ENCODE peak calls at places on chromosomes 11 and 22, in nine cellular contexts. N is WERI-Rb-1, X is transverse colon, F is brain microvascular endothelial cell, V is right lobe of liver, H is right cardiac atrium, M is DND-41, P is PC-9, O is PC-3. A is an unnamed sample. For H3K27me3, the result is how much of the 10 kb centered on the place peaks cover.

GRCh38 chr22:30906946-30907345 is 61.6 kb downstream of the MORC2 start:
- DNase-seq in O (no peak), N (no peak), H (no peak), M (no peak), X (no peak), F (no peak), P (no peak), V (peak), A (no peak)

GRCh38 chr11:2193099-2193886 is 21.7 kb upstream of the TH start:
- DNase-seq in P (no peak), O (no peak), N (no peak), M (no peak), V (no peak), F (no peak), H (no peak), X (peak), A (no peak)

GRCh38 chr11:75800728-75801361 is 14.2 kb upstream of the UVRAG start:
- DNase-seq in X (no peak), F (no peak), V (no peak), M (no peak), N (no peak), P (no peak), O (peak), H (no peak), A (no peak)

GRCh38 chr11:2730323-2731284 is 30.8 kb upstream of the KCNQ1OT1 start:
- DNase-seq in M (no peak), N (no peak), H (peak), V (no peak), P (no peak), X (no peak), F (no peak), O (no peak), A (no peak)

GRCh38 chr11:120525285-120526085 is 13.9 kb downstream of the GRIK4 start:
- DNase-seq in X (peak), N (no peak), F (no peak), V (no peak), M (no peak), H (no peak), P (no peak), O (no peak), A (no peak)

GRCh38 chr11:2133481-2134021 is 5.6 kb downstream of the IGF2 start:
- DNase-seq in P (no peak), H (no peak), M (no peak), O (no peak), V (peak), X (no peak), F (no peak), N (no peak), A (no peak)

GRCh38 chr11:20041499-20041898 is 118.8 kb downstream of the DBX1 start:
- DNase-seq in N (no peak), P (no peak), O (peak), H (no peak), F (no peak), X (no peak), M (no peak), V (no peak), A (no peak)

GRCh38 chr11:17314232-17314547 is 37.4 kb upstream of the NCR3LG1 start:
- DNase-seq in O (peak), P (no peak), V (no peak), H (no peak), M (no peak), F (peak), N (no peak), X (no peak), A (no peak)

GRCh38 chr22:27985323-27986275 is 66.5 kb upstream of the PITPNB start:
- DNase-seq in V (peak), X (no peak), H (peak), P (no peak), O (no peak), F (no peak), N (no peak), M (no peak), A (no peak)

GRCh38 chr11:19853901-19854300 is 141.3 kb downstream of the NAV2 start:
- DNase-seq in M (no peak), O (no peak), V (no peak), X (no peak), F (no peak), N (no peak), P (no peak), H (no peak), A (no peak)

GRCh38 chr11:42951266-42951665 is 360.5 kb upstream of the API5 start:
- DNase-seq in H (no peak), V (peak), N (no peak), F (no peak), P (no peak), M (no peak), O (peak), X (no peak), A (no peak)

GRCh38 chr11:63974259-63975143 is at the start of gene COX8A:
- DNase-seq in P (peak), V (peak), X (peak), M (peak), H (peak), O (peak), N (peak), F (peak), A (peak)

GRCh38 chr22:37501610-37502341 is 15.6 kb upstream of the MFNG start:
- DNase-seq in X (peak), V (peak), F (peak), N (peak), O (peak), P (no peak), M (no peak), H (peak), A (peak)

GRCh38 chr11:65539401-65540289 is 14.8 kb downstream of the SCYL1 start:
- DNase-seq in H (no peak), M (no peak), O (peak), X (peak), F (no peak), P (no peak), V (no peak), N (no peak), A (no peak)

GRCh38 chr11:12050911-12051667 is 42.7 kb upstream of the DKK3 start:
- DNase-seq in P (no peak), N (no peak), F (no peak), M (no peak), O (no peak), V (peak), H (no peak), X (no peak), A (no peak)

GRCh38 chr11:76654310-76654851 is 16.2 kb downstream of the LRRC32 start:
- DNase-seq in M (no peak), X (peak), H (peak), O (no peak), F (peak), V (peak), P (no peak), N (no peak), A (no peak)

GRCh38 chr22:42791721-42792452 is 65.2 kb downstream of the ARFGAP3 start:
- DNase-seq in N (peak), M (no peak), F (no peak), O (no peak), H (peak), X (peak), V (no peak), P (no peak), A (no peak)

GRCh38 chr11:73969991-73970800 is 12.4 kb downstream of the UCP2 start:
- DNase-seq in M (peak), H (no peak), N (no peak), V (no peak), X (no peak), O (no peak), F (no peak), P (no peak), A (no peak)

GRCh38 chr22:36155702-36156101 is 4.9 kb downstream of the APOL3 start:
- DNase-seq in N (no peak), P (no peak), H (peak), F (no peak), O (no peak), M (no peak), X (peak), V (peak), A (peak)

GRCh38 chr11:117720061-117720511 is 76.9 kb downstream of the DSCAML1 start:
- DNase-seq in F (no peak), M (no peak), O (no peak), P (no peak), H (no peak), V (no peak), N (no peak), X (no peak), A (no peak)

GRCh38 chr11:124657922-124658321 is 15.6 kb downstream of the SIAE start:
- DNase-seq in M (no peak), O (no peak), H (no peak), N (no peak), V (no peak), X (no peak), F (no peak), P (no peak), A (no peak)

GRCh38 chr22:47021371-47022074 is 259.1 kb downstream of the TBC1D22A start:
- DNase-seq in X (no peak), O (no peak), N (no peak), F (no peak), H (no peak), M (no peak), V (no peak), P (no peak), A (no peak)

GRCh38 chr11:76023408-76024068 is 182.8 kb downstream of the WNT11 start:
- DNase-seq in M (no peak), F (no peak), O (no peak), P (no peak), X (no peak), H (no peak), N (no peak), V (no peak), A (no peak)

GRCh38 chr22:37103696-37104452 is 5.6 kb downstream of the TMPRSS6 start:
- DNase-seq in F (no peak), P (no peak), O (no peak), V (no peak), H (no peak), N (no peak), X (no peak), M (no peak), A (no peak)

GRCh38 chr11:312092-312816 is 1.6 kb upstream of the IFITM1 start:
- DNase-seq in V (no peak), P (no peak), X (no peak), F (no peak), M (no peak), O (no peak), H (peak), N (no peak), A (no peak)

GRCh38 chr11:121291896-121292502 is 572 bp upstream of the SC5D start:
- DNase-seq in P (peak), H (no peak), O (peak), F (no peak), M (no peak), V (no peak), N (no peak), X (peak), A (no peak)

GRCh38 chr11:63916837-63917684 is at the start of gene RCOR2:
- DNase-seq in M (peak), O (peak), H (peak), F (peak), P (peak), N (peak), X (peak), V (no peak), A (peak)

GRCh38 chr11:16097543-16097942 is 258.8 kb downstream of the SOX6 start:
- DNase-seq in P (no peak), M (no peak), F (no peak), N (no peak), X (peak), V (no peak), O (no peak), H (no peak), A (no peak)

GRCh38 chr11:122141757-122142156 is 25.7 kb upstream of the BLID start:
- DNase-seq in H (no peak), P (no peak), V (no peak), O (peak), M (no peak), F (no peak), X (no peak), N (no peak), A (no peak)

GRCh38 chr11:86066606-86067229 is 2.2 kb downstream of the PICALM start:
- DNase-seq in M (no peak), F (no peak), O (no peak), P (no peak), X (no peak), N (no peak), H (no peak), V (no peak), A (no peak)

GRCh38 chr11:77144196-77144853 is 16.3 kb downstream of the MYO7A start:
- DNase-seq in V (no peak), P (no peak), M (no peak), X (no peak), O (no peak), H (no peak), F (no peak), N (no peak), A (no peak)

GRCh38 chr11:61922539-61922938 is 5.2 kb upstream of the RAB3IL1 start:
- DNase-seq in F (peak), O (no peak), N (no peak), P (no peak), M (no peak), H (peak), X (peak), V (no peak), A (no peak)
- H3K27me3 ChIP-seq in F (under half), O (under half), N (under half), P (under half), M (under half), H (under half), X (under half), V (under half), A (under half)

GRCh38 chr11:70663815-70664214 is 265.5 kb downstream of the CTTN start:
- DNase-seq in V (no peak), H (no peak), X (no peak), N (no peak), M (no peak), O (no peak), P (no peak), F (no peak), A (no peak)

GRCh38 chr11:70662691-70663098 is 264.4 kb downstream of the CTTN start:
- DNase-seq in X (no peak), V (no peak), O (no peak), H (no peak), N (no peak), P (no peak), F (no peak), M (no peak), A (no peak)

GRCh38 chr11:70660059-70660888 is 261.9 kb downstream of the CTTN start:
- DNase-seq in V (no peak), X (no peak), M (no peak), H (no peak), O (no peak), P (no peak), N (no peak), F (no peak), A (no peak)

GRCh38 chr11:70660889-70661197 is 262.5 kb downstream of the CTTN start:
- DNase-seq in X (no peak), M (no peak), H (no peak), N (no peak), V (no peak), P (no peak), F (no peak), O (no peak), A (no peak)

GRCh38 chr11:70661763-70662501 is 263.6 kb downstream of the CTTN start:
- DNase-seq in P (no peak), F (no peak), M (no peak), V (no peak), N (peak), O (no peak), H (no peak), X (no peak), A (no peak)
- H3K4me3 ChIP-seq in P (no peak), F (no peak), M (no peak), V (no peak), N (peak), O (no peak), H (peak), X (peak), A (no peak)

GRCh38 chr22:49330421-49331222 is 497.1 kb downstream of the BRD1 start:
- DNase-seq in O (no peak), P (no peak), M (no peak), H (no peak), V (peak), F (no peak), N (no peak), X (peak), A (peak)
- H3K27me3 ChIP-seq in O (half or more), P (half or more), M (under half), H (under half), V (under half), F (under half), N (under half), X (under half), A (under half)

GRCh38 chr22:44211256-44211945 is 30.7 kb downstream of the PARVG start:
- DNase-seq in P (no peak), N (no peak), O (no peak), M (no peak), H (no peak), V (no peak), F (no peak), X (peak), A (no peak)
- H3K4me3 ChIP-seq in P (no peak), N (no peak), O (no peak), M (no peak), H (no peak), V (no peak), F (no peak), X (no peak), A (no peak)

A was measured in lung.